ENCODE peak calls at places on chromosomes 16 and 17, in seven cellular contexts. A, J, H, K, I, U and N are unnamed samples.

GRCh38 chr17:81322271-81323082 is 27.4 kb upstream of the SLC38A10 start:
- DNase-seq in J (no peak), A (peak), H (peak), U (peak), K (peak), I (peak), N (no peak)

GRCh38 chr17:31493656-31494155 is 102.2 kb downstream of the RAB11FIP4 start:
- DNase-seq in J (no peak), A (no peak), K (no peak), U (no peak), I (no peak), H (no peak), N (no peak)

GRCh38 chr16:28986492-28986891 is 1.6 kb downstream of the LAT start:
- DNase-seq in J (no peak), A (no peak), U (no peak), I (no peak), H (no peak), K (no peak), N (no peak)

GRCh38 chr16:8370374-8371015 is 219.8 kb downstream of the TMEM114 start:
- DNase-seq in H (no peak), A (no peak), J (no peak), U (peak), K (peak), I (no peak), N (peak)

GRCh38 chr17:40069751-40070643 is 7.2 kb downstream of the THRA start:
- DNase-seq in U (peak), K (peak), I (peak), J (no peak), H (peak), A (no peak), N (peak)

GRCh38 chr17:67842648-67843047 is 17.3 kb downstream of the BPTF start:
- DNase-seq in H (no peak), U (no peak), A (no peak), K (no peak), I (no peak), J (no peak), N (no peak)

GRCh38 chr17:81238815-81239713 is at the start of the genes NDUFAF8 and TEPSIN:
- DNase-seq in I (peak), K (peak), U (peak), A (peak), J (peak), H (peak), N (peak)

GRCh38 chr17:20302191-20302917 is 165.0 kb downstream of the LGALS9B start:
- DNase-seq in H (no peak), A (no peak), U (no peak), J (no peak), I (peak), K (peak), N (peak)

GRCh38 chr17:63519972-63520882 is 2.9 kb upstream of the KCNH6 start:
- DNase-seq in U (no peak), K (no peak), I (no peak), H (peak), A (no peak), J (no peak), N (peak)
- H3K27ac ChIP-seq in U (no peak), K (no peak), I (no peak), H (no peak), A (no peak), J (no peak), N (peak)

GRCh38 chr17:74361613-74362391 is at the start of gene BTBD17:
- DNase-seq in K (peak), I (peak), H (peak), U (peak), A (no peak), J (no peak), N (peak)
- H3K27ac ChIP-seq in K (no peak), I (peak), H (no peak), U (no peak), A (no peak), J (no peak), N (no peak)

GRCh38 chr16:66378739-66379570 is 12.5 kb downstream of the CDH5 start:
- DNase-seq in I (no peak), A (no peak), U (no peak), J (no peak), H (no peak), K (no peak), N (no peak)
- H3K27ac ChIP-seq in I (no peak), A (no peak), U (no peak), J (no peak), H (no peak), K (no peak), N (no peak)

GRCh38 chr16:9633844-9634243 is 542.4 kb downstream of the HAPSTR1 start:
- DNase-seq in A (no peak), H (no peak), J (no peak), U (no peak), K (no peak), I (no peak), N (no peak)
- H3K27ac ChIP-seq in A (no peak), H (no peak), J (no peak), U (no peak), K (no peak), I (no peak), N (no peak)

GRCh38 chr16:17278988-17279387 is 191.8 kb downstream of the XYLT1 start:
- DNase-seq in U (peak), K (no peak), J (no peak), I (no peak), H (no peak), A (no peak), N (no peak)
- H3K27ac ChIP-seq in U (no peak), K (no peak), J (no peak), I (no peak), H (no peak), A (no peak), N (no peak)

GRCh38 chr16:1528921-1529537 is 4.4 kb upstream of the TMEM204 start:
- DNase-seq in J (no peak), I (no peak), H (no peak), U (no peak), K (no peak), A (no peak), N (no peak)
- H3K27ac ChIP-seq in J (no peak), I (no peak), H (no peak), U (no peak), K (no peak), A (no peak), N (no peak)

GRCh38 chr17:60577147-60577925 is 22.7 kb upstream of the PPM1D start:
- DNase-seq in K (peak), A (no peak), H (no peak), J (no peak), U (peak), I (peak), N (peak)

GRCh38 chr17:60579090-60579489 is 20.9 kb upstream of the PPM1D start:
- DNase-seq in U (no peak), H (no peak), K (peak), I (no peak), A (no peak), J (no peak), N (peak)

GRCh38 chr17:60573139-60573975 is 26.6 kb upstream of the PPM1D start:
- DNase-seq in K (peak), I (peak), J (no peak), H (no peak), U (no peak), A (no peak), N (peak)
- H3K27ac ChIP-seq in K (peak), I (no peak), J (peak), H (no peak), U (no peak), A (no peak), N (peak)